ENCODE peak calls at places on chromosomes 4 and X, in nine cellular contexts. U is uterus, Y is heart left ventricle, J is tibial nerve, X is NB4, D is esophagus muscularis mucosa, I is vagina, W is upper lobe of left lung, R is testis. O is an unnamed sample.

GRCh38 chrX:3638280-3638873 is 75.1 kb downstream of the PRKX start:
- DNase-seq in I (no peak), Y (no peak), X (peak), J (peak), D (no peak), W (peak), U (peak), R (peak), O (peak)

GRCh38 chrX:17812763-17813162 is 48.3 kb downstream of the RAI2 start:
- DNase-seq in X (peak), U (no peak), D (no peak), Y (no peak), W (no peak), J (no peak), R (peak), I (no peak), O (peak)

GRCh38 chrX:140918398-140919043 is 83.9 kb upstream of the SPANXB1 start:
- DNase-seq in D (no peak), W (no peak), X (peak), R (peak), Y (no peak), J (no peak), U (no peak), I (no peak), O (peak)

GRCh38 chrX:97704881-97705280 is 821.2 kb downstream of the RPA4 start:
- DNase-seq in D (no peak), J (no peak), W (no peak), U (no peak), Y (no peak), X (no peak), R (no peak), I (no peak), O (no peak)

GRCh38 chrX:11532291-11533075 is 133.2 kb downstream of the ARHGAP6 start:
- DNase-seq in X (no peak), D (no peak), I (no peak), R (peak), J (no peak), Y (no peak), U (no peak), W (no peak), O (peak)

GRCh38 chr4:183142566-183143545 is 43.8 kb downstream of the WWC2 start:
- DNase-seq in X (peak), W (peak), U (no peak), Y (no peak), I (no peak), J (peak), D (no peak), R (peak), O (peak)

GRCh38 chr4:122746485-122746965 is 14.0 kb downstream of the BBS12 start:
- DNase-seq in X (peak), U (no peak), D (no peak), J (no peak), I (no peak), R (no peak), Y (no peak), W (no peak), O (no peak)

GRCh38 chr4:74543983-74544382 is 99.0 kb downstream of the AREG start:
- DNase-seq in D (no peak), Y (no peak), I (no peak), R (no peak), U (no peak), J (no peak), X (no peak), W (no peak), O (no peak)

GRCh38 chrX:49042581-49043219 is 457 bp downstream of the TFE3 start:
- DNase-seq in D (no peak), W (no peak), Y (no peak), I (no peak), R (no peak), X (no peak), J (no peak), U (no peak), O (no peak)

GRCh38 chr4:101835121-101835904 is 44.8 kb downstream of the BANK1 start:
- DNase-seq in Y (no peak), W (peak), D (no peak), U (no peak), J (peak), I (no peak), R (peak), X (peak), O (no peak)

GRCh38 chr4:85617202-85617601 is 142.3 kb downstream of the ARHGAP24 start:
- DNase-seq in I (no peak), X (no peak), D (no peak), J (no peak), R (no peak), Y (no peak), U (no peak), W (no peak), O (no peak)
- TF ChIP-seq POLR2A in I (no peak), X (no peak), D (no peak), J (no peak), R (no peak), Y (no peak), U (no peak), W (no peak), O (no peak)

GRCh38 chr4:3384391-3384770 is 57.4 kb upstream of the HGFAC start:
- DNase-seq in I (no peak), J (no peak), D (no peak), U (no peak), X (no peak), W (no peak), R (no peak), Y (no peak), O (no peak)
- TF ChIP-seq POLR2A in I (no peak), J (no peak), D (no peak), U (no peak), X (no peak), W (no peak), R (no peak), Y (no peak), O (no peak)

DNA sequence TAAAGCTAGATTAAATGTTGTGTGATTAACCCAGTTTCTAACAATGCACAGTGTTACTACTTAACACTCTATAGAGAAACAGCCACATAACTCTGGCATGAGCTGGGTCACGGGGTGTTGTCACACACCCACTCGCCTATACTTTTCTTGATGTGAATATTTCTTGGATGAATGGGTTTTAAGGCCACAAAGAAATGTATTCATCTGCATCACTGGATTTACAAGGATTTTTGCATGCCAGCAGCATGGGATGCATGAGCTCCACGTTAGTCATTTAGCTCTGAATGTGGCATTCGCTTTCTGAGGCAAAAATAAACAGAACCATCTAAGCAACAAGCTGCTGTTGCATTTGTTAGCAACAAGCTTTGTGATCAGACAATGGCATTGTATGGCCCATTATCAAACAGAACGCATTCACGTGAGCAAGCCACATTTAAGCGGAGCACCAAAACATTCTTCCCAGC is 89.7 kb downstream of the LRP2BP start:
- DNase-seq in W (no peak), Y (no peak), R (no peak), I (no peak), D (no peak), X (no peak), J (no peak), U (no peak), O (no peak)
- TF ChIP-seq POLR2A in W (no peak), Y (no peak), R (no peak), I (no peak), D (no peak), X (no peak), J (no peak), U (no peak), O (no peak)

GRCh38 chr4:119628281-119629141 is at the start of gene PDE5A:
- DNase-seq in W (peak), I (no peak), R (peak), D (peak), U (peak), J (peak), X (peak), Y (peak), O (peak)
- TF ChIP-seq POLR2A in W (no peak), I (no peak), R (no peak), D (no peak), U (no peak), J (peak), X (no peak), Y (no peak), O (no peak)

GRCh38 chrX:155612312-155613224 is at the start of gene TMLHE:
- DNase-seq in W (peak), Y (peak), R (peak), U (peak), J (peak), I (no peak), D (no peak), X (peak), O (peak)
- TF ChIP-seq POLR2A in W (no peak), Y (no peak), R (no peak), U (no peak), J (peak), I (no peak), D (no peak), X (peak), O (peak)

DNA sequence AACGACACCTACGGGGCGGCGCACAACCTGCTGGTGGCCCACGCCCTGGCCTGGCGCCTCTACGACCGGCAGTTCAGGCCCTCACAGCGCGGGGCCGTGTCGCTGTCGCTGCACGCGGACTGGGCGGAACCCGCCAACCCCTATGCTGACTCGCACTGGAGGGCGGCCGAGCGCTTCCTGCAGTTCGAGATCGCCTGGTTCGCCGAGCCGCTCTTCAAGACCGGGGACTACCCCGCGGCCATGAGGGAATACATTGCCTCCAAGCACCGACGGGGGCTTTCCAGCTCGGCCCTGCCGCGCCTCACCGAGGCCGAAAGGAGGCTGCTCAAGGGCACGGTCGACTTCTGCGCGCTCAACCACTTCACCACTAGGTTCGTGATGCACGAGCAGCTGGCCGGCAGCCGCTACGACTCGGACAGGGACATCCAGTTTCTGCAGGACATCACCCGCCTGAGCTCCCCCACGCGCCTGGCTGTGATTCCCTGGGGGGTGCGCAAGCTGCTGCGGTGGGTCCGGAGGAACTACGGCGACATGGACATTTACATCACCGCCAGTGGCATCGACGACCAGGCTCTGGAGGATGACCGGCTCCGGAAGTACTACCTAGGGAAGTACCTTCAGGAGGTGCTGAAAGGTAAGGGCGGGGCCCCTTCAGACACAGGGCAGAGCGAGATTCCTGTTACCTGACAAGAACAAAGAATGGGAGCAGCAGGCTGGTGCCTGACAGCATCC is 11.7 kb downstream of the RPL9 start:
- DNase-seq in R (peak), I (no peak), W (peak), D (no peak), Y (peak), U (peak), X (peak), J (no peak), O (peak)
- TF ChIP-seq POLR2A in R (no peak), I (no peak), W (no peak), D (no peak), Y (no peak), U (no peak), X (no peak), J (no peak), O (peak)

O was measured in erythroblast.